ENCODE peak calls at places on chromosomes 11 and 22, in eight cellular contexts. W is sigmoid colon, H is kidney, S is pancreas, G is cardiac muscle cell, Z is neuronal stem cell, A is A549, K is heart left ventricle. C is an unnamed sample. For H3K4me1, the result is how much of the 10 kb centered on the place peaks cover.

GRCh38 chr22:19772673-19773469 is 12.3 kb downstream of the TBX1 start:
- DNase-seq in A (no peak), Z (no peak), S (no peak), K (no peak), G (no peak), H (peak), W (no peak), C (no peak)

GRCh38 chr11:11036185-11037161 is 178.6 kb upstream of the ZBED5 start:
- DNase-seq in A (peak), Z (peak), W (no peak), S (peak), K (peak), H (no peak), G (peak), C (no peak)

GRCh38 chr11:69657456-69657910 is 16.5 kb downstream of the CCND1 start:
- DNase-seq in S (no peak), W (no peak), Z (no peak), K (no peak), G (no peak), H (peak), A (no peak), C (no peak)

GRCh38 chr22:47550524-47551437 is 788.3 kb downstream of the TBC1D22A start:
- DNase-seq in G (no peak), Z (no peak), K (no peak), H (no peak), A (no peak), W (no peak), S (no peak), C (no peak)

GRCh38 chr11:114605370-114605769 is 9.8 kb upstream of the NXPE4 start:
- DNase-seq in A (no peak), G (no peak), S (no peak), K (no peak), H (no peak), W (no peak), Z (no peak), C (no peak)

GRCh38 chr11:124882339-124883071 is 15.2 kb downstream of the ROBO4 start:
- DNase-seq in W (no peak), S (no peak), H (no peak), Z (no peak), A (no peak), K (peak), G (peak), C (no peak)

GRCh38 chr11:18203723-18204122 is 31.1 kb downstream of the MRGPRX4 start:
- DNase-seq in Z (peak), H (no peak), G (peak), W (no peak), S (no peak), A (peak), K (no peak), C (no peak)

GRCh38 chr11:31794546-31794945 is 16.6 kb downstream of the PAX6 start:
- DNase-seq in G (no peak), S (no peak), H (no peak), K (no peak), W (no peak), A (no peak), Z (no peak), C (no peak)

GRCh38 chr11:111852103-111852502 is 19.3 kb downstream of the ALG9 start:
- DNase-seq in K (no peak), S (no peak), W (no peak), Z (no peak), A (no peak), H (no peak), G (no peak), C (no peak)

GRCh38 chr11:8068605-8069221 is 12.3 kb upstream of the TUB start:
- DNase-seq in S (no peak), H (peak), A (peak), W (peak), G (peak), Z (no peak), K (peak), C (no peak)

GRCh38 chr22:45425101-45425500 is 11.6 kb downstream of the RIBC2 start:
- DNase-seq in W (no peak), S (no peak), Z (no peak), A (no peak), K (no peak), H (peak), G (peak), C (no peak)

GRCh38 chr11:110295086-110295485 is 1.3 kb downstream of the RDX start:
- DNase-seq in A (no peak), S (no peak), Z (no peak), G (no peak), K (no peak), H (no peak), W (no peak), C (no peak)

GRCh38 chr22:30296324-30296723 is 7.0 kb upstream of the CASTOR1 start:
- DNase-seq in W (no peak), G (no peak), K (no peak), A (no peak), H (no peak), Z (no peak), S (no peak), C (no peak)

GRCh38 chr22:30294830-30295229 is 5.5 kb upstream of the CASTOR1 start:
- DNase-seq in Z (no peak), G (no peak), S (no peak), K (no peak), W (no peak), A (no peak), H (no peak), C (no peak)

GRCh38 chr22:30292069-30292970 is 3.0 kb upstream of the CASTOR1 start:
- DNase-seq in A (no peak), K (peak), S (peak), G (no peak), W (no peak), Z (no peak), H (no peak), C (no peak)

GRCh38 chr22:30295576-30295975 is 6.3 kb upstream of the CASTOR1 start:
- DNase-seq in W (no peak), G (no peak), S (no peak), Z (no peak), A (no peak), H (no peak), K (no peak), C (no peak)

GRCh38 chr22:30294066-30294465 is 4.8 kb upstream of the CASTOR1 start:
- DNase-seq in K (no peak), A (no peak), S (no peak), Z (no peak), G (no peak), H (no peak), W (no peak), C (no peak)
- H3K27ac ChIP-seq in K (no peak), A (no peak), S (no peak), Z (no peak), G (no peak), H (no peak), W (no peak), C (no peak)

GRCh38 chr11:68371176-68372041 is 59.0 kb downstream of the LRP5 start:
- DNase-seq in K (no peak), S (peak), A (no peak), W (no peak), G (no peak), Z (no peak), H (peak), C (no peak)

GRCh38 chr11:68369161-68369560 is 56.8 kb downstream of the LRP5 start:
- DNase-seq in G (no peak), A (no peak), W (no peak), Z (no peak), K (no peak), H (no peak), S (no peak), C (no peak)

GRCh38 chr11:68372114-68372513 is 59.7 kb downstream of the LRP5 start:
- DNase-seq in A (no peak), G (peak), W (peak), Z (no peak), H (peak), S (peak), K (no peak), C (no peak)

GRCh38 chr11:68370211-68371111 is 58.1 kb downstream of the LRP5 start:
- DNase-seq in H (no peak), W (no peak), Z (no peak), A (no peak), G (no peak), S (peak), K (peak), C (no peak)

DNA sequence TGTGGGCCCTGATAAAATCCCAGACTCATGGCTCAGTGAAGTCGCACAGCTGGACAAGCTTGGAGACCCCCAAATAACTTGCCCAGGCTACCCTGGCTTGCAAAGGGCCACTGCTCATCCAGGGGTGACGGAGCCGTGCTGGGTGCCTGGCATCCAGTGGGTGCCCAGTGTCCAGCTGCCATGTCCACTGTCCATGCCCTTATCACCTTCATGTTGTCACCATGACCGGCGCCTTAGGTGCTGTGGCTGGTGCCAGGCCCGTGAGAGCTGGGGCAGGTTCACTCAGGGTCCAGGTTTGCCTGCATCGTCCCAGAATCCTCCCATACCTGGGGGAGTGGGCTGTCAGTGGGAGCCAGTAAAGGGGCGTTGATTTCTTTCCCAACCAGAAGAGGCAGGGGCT is 57.4 kb downstream of the LRP5 start:
- DNase-seq in H (no peak), G (no peak), S (no peak), K (no peak), Z (no peak), W (no peak), A (no peak), C (no peak)
- H3K4me1 ChIP-seq in H (under half), G (under half), S (under half), K (half or more), Z (under half), W (under half), A (under half), C (under half)

GRCh38 chr22:49593509-49593908 is 234.2 kb downstream of the BRD1 start:
- DNase-seq in G (no peak), A (no peak), K (no peak), H (peak), W (no peak), Z (no peak), S (no peak), C (no peak)
- H3K27ac ChIP-seq in G (no peak), A (no peak), K (no peak), H (no peak), W (no peak), Z (no peak), S (no peak), C (no peak)

GRCh38 chr11:13065200-13065787 is 56.2 kb downstream of the RASSF10 start:
- DNase-seq in H (no peak), A (no peak), W (no peak), G (no peak), K (no peak), S (no peak), Z (no peak), C (no peak)

GRCh38 chr11:13062115-13062514 is 53.0 kb downstream of the RASSF10 start:
- DNase-seq in Z (no peak), A (no peak), W (no peak), G (no peak), K (no peak), H (no peak), S (no peak), C (no peak)

GRCh38 chr11:13064593-13064992 is 55.5 kb downstream of the RASSF10 start:
- DNase-seq in K (no peak), G (no peak), A (no peak), W (no peak), H (no peak), Z (no peak), S (peak), C (no peak)

DNA sequence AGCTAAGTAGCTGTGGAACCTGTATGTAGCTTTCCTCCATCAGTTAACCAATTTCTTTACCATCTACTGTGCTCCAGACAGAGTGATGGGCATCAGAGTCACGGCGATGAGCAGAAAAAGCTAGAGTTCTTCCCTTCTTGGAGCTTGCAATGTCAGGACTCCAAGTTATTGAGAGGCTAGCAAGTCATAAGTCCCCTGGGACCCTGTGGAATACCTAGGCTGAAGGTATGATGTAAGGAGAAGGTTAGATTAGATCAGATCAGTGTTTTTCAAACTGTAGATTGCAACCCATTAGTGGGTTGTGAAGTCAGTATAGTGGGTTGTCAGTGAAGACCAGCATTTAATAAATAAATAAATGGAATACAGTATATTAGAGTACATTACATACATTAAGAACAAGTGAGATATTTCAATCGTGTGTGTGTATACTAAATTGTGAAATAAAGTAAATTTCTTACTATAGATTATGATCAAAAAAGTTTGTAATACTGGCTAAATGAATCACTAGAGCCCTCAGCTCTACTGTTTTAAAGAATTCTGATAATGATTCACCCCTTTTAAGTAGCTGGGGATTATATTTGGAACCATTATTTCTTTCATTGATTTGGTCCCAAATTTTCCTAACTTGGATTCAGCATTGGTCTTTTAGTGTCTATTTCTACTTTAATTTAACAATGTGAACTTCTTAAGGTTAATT is 52.3 kb downstream of the RASSF10 start:
- DNase-seq in H (no peak), A (no peak), G (peak), Z (no peak), W (no peak), S (no peak), K (no peak), C (no peak)
- H3K4me1 ChIP-seq in H (under half), A (under half), G (under half), Z (under half), W (under half), S (under half), K (under half), C (under half)

GRCh38 chr22:38302906-38303305 is 14.3 kb downstream of the CSNK1E start:
- DNase-seq in K (no peak), Z (no peak), H (no peak), G (no peak), S (no peak), W (no peak), A (no peak), C (no peak)

GRCh38 chr22:38305481-38306448 is 11.5 kb downstream of the CSNK1E start:
- DNase-seq in A (no peak), Z (no peak), S (no peak), W (no peak), K (no peak), H (no peak), G (peak), C (no peak)

GRCh38 chr22:38300197-38300945 is 16.9 kb downstream of the CSNK1E start:
- DNase-seq in W (no peak), H (peak), S (no peak), A (no peak), G (no peak), K (no peak), Z (no peak), C (no peak)

GRCh38 chr22:38303974-38304373 is 13.3 kb downstream of the CSNK1E start:
- DNase-seq in A (no peak), W (no peak), H (no peak), K (no peak), Z (no peak), S (no peak), G (no peak), C (no peak)

DNA sequence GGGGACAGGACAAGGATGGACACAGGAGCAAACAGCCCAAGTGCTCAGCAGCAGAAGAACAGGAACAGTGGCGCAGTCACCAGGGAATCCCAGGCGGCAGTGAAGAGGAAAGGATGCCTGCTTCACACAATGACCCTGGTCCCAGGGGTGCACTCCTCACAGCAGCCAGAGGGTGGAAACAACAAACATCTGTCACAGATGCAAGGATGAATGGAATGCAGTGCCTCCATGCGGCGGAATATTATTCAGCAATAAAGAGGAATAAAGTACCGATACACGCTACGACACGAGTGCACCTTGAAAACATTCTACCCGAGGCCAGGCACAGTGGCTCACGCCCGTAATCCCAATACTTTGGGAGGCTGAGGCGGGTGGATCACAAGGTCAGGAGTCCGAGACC is 12.7 kb downstream of the CSNK1E start:
- DNase-seq in K (peak), W (no peak), S (no peak), Z (no peak), H (no peak), A (no peak), G (peak), C (no peak)
- H3K27ac ChIP-seq in K (peak), W (peak), S (no peak), Z (no peak), H (no peak), A (no peak), G (no peak), C (peak)

C was measured in lung.